ENCODE peak calls at places on chromosomes 5 and 9, in seven cellular contexts. Z is heart left ventricle, R is tibial artery, D is heart right ventricle, E is neuronal stem cell, M is psoas muscle, U is endothelial cell of umbilical vein. T is an unnamed sample.

GRCh38 chr9:37899041-37899440 is 4.9 kb downstream of the SLC25A51 start:
- DNase-seq in Z (no peak), M (no peak), U (no peak), E (no peak), D (no peak), R (no peak), T (no peak)

GRCh38 chr9:98572054-98572627 is 136.6 kb downstream of the GABBR2 start:
- DNase-seq in D (no peak), R (no peak), Z (no peak), E (peak; percentile 15), U (no peak), M (no peak), T (no peak)

GRCh38 chr9:89207026-89207425 is 28.4 kb upstream of the SHC3 start:
- DNase-seq in E (no peak), R (no peak), Z (no peak), U (no peak), D (no peak), M (no peak), T (no peak)

GRCh38 chr9:104279535-104280215 is 185.6 kb downstream of the SMC2 start:
- DNase-seq in M (no peak), Z (no peak), R (no peak), U (peak; percentile 37), D (no peak), E (no peak), T (no peak)

GRCh38 chr9:6758418-6759113 is 793 bp downstream of the KDM4C start:
- DNase-seq in R (peak; percentile 49), U (peak; percentile 67), Z (peak; percentile 56), E (peak; percentile 51), D (peak; percentile 33), M (peak; percentile 75), T (peak; percentile 35)

GRCh38 chr9:1046639-1047604 is 3.2 kb upstream of the DMRT2 start:
- DNase-seq in M (no peak), U (no peak), R (no peak), E (no peak), D (no peak), Z (no peak), T (no peak)

GRCh38 chr9:86938780-86939179 is 8.5 kb downstream of the GAS1 start:
- DNase-seq in U (no peak), D (no peak), E (no peak), M (no peak), R (no peak), Z (no peak), T (peak; percentile 9)

GRCh38 chr5:65017636-65018035 is 248.9 kb downstream of the CWC27 start:
- DNase-seq in D (no peak), U (no peak), R (no peak), Z (no peak), E (no peak), M (no peak), T (no peak)

GRCh38 chr5:168530751-168531150 is 1.6 kb downstream of the FBLL1 start:
- DNase-seq in Z (no peak), D (no peak), R (no peak), U (no peak), E (no peak), M (no peak), T (no peak)

GRCh38 chr5:134840811-134841210 is 5.0 kb upstream of the C5orf24 start:
- DNase-seq in M (no peak), E (no peak), U (no peak), D (no peak), Z (no peak), R (no peak), T (no peak)

GRCh38 chr9:37800631-37801286 is at the start of gene DCAF10:
- DNase-seq in U (peak; percentile 86), R (peak; percentile 79), Z (peak; percentile 88), M (peak; percentile 93), E (peak; percentile 87), D (peak; percentile 88), T (peak; percentile 92)

GRCh38 chr9:16030513-16031185 is 477.8 kb downstream of the CCDC171 start:
- DNase-seq in M (no peak), E (no peak), R (no peak), U (peak; percentile 5), Z (no peak), D (no peak), T (no peak)

GRCh38 chr9:87662808-87663528 is 63.0 kb upstream of the CTSL start:
- DNase-seq in E (peak; percentile 49), R (peak; percentile 52), U (peak; percentile 74), Z (peak; percentile 67), D (peak; percentile 84), M (peak; percentile 85), T (peak; percentile 85)

GRCh38 chr5:128838631-128839030 is 126.7 kb upstream of the SLC27A6 start:
- DNase-seq in M (no peak), U (no peak), E (no peak), D (no peak), Z (no peak), R (no peak), T (no peak)

GRCh38 chr5:93154551-93154950 is 426.5 kb downstream of the NR2F1-AS1 start:
- DNase-seq in D (no peak), M (no peak), R (no peak), U (no peak), E (no peak), Z (no peak), T (no peak)

GRCh38 chr5:143063175-143063970 is 293.2 kb downstream of the ARHGAP26 start:
- DNase-seq in D (peak; percentile 69), M (peak; percentile 79), U (no peak), Z (peak; percentile 82), R (peak; percentile 83), E (no peak), T (peak; percentile 33)

GRCh38 chr9:95018099-95018927 is 291.8 kb downstream of the AOPEP start:
- DNase-seq in Z (peak; percentile 74), E (no peak), M (peak; percentile 72), D (peak; percentile 54), U (peak; percentile 81), R (no peak), T (no peak)

GRCh38 chr5:83914199-83914598 is 193.5 kb upstream of the HAPLN1 start:
- DNase-seq in E (no peak), M (no peak), D (no peak), Z (no peak), R (no peak), U (peak; percentile 59), T (no peak)

GRCh38 chr5:106094128-106094726 is 1576.5 kb downstream of the EFNA5 start:
- DNase-seq in E (no peak), Z (no peak), R (no peak), U (peak; percentile 76), D (no peak), M (no peak), T (no peak)

GRCh38 chr9:78973906-78974305 is 597.9 kb upstream of the TLE4 start:
- DNase-seq in Z (no peak), E (no peak), R (no peak), D (no peak), U (no peak), M (no peak), T (no peak)

GRCh38 chr9:84791608-84792007 is 122.1 kb downstream of the NTRK2 start:
- DNase-seq in E (no peak), U (no peak), R (no peak), D (no peak), M (no peak), Z (no peak), T (no peak)

GRCh38 chr5:83564069-83564749 is 92.7 kb downstream of the VCAN start:
- DNase-seq in U (peak; percentile 81), E (peak; percentile 21), Z (no peak), D (no peak), M (no peak), R (no peak), T (no peak)

GRCh38 chr9:17589771-17590170 is 10.9 kb downstream of the SH3GL2 start:
- DNase-seq in U (no peak), E (no peak), R (no peak), Z (no peak), D (no peak), M (no peak), T (no peak)

GRCh38 chr5:33736510-33736909 is 155.3 kb downstream of the ADAMTS12 start:
- DNase-seq in M (no peak), D (no peak), E (no peak), Z (no peak), R (no peak), U (no peak), T (no peak)

DNA sequence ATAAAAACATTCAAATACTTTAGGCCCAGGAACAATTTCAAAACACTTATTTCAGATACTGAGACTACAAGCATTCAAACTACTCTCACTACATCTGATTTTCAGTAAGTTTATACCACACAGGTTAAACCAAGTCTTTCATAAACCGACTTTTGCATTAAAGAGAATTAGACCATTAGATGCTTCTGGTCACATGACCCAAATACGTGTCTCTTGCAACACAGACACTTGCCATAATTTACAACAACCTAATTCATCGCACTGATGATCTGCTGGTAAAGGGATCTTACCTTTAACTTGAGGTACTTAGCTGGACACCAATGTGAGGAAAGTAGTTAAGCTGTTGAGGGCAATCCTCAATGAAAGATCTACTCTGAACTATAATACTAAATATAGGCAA is 3.2 kb downstream of the HNRNPH1 start:
- DNase-seq in Z (no peak), R (peak; percentile 7), D (no peak), M (no peak), U (no peak), E (no peak), T (no peak)
- H3K36me3 ChIP-seq in Z (peaks cover 55% of the 10 kb centered on the region), R (peaks cover 65% of the 10 kb centered on the region), D (peaks cover 3% of the 10 kb centered on the region), M (peaks cover 73% of the 10 kb centered on the region), U (peaks cover 54% of the 10 kb centered on the region), E (peaks cover 74% of the 10 kb centered on the region), T (peaks cover 35% of the 10 kb centered on the region)

GRCh38 chr5:1098986-1099597 is 12.8 kb downstream of the SLC12A7 start:
- DNase-seq in Z (no peak), M (no peak), D (no peak), U (no peak), R (no peak), E (no peak), T (no peak)
- H3K4me1 ChIP-seq in Z (peaks cover 50% of the 10 kb centered on the region), M (peaks cover 17% of the 10 kb centered on the region), D (peaks cover 69% of the 10 kb centered on the region), U (peaks cover 5% of the 10 kb centered on the region), R (peaks cover 11% of the 10 kb centered on the region), E (peaks cover 73% of the 10 kb centered on the region), T (peaks cover 35% of the 10 kb centered on the region)

DNA sequence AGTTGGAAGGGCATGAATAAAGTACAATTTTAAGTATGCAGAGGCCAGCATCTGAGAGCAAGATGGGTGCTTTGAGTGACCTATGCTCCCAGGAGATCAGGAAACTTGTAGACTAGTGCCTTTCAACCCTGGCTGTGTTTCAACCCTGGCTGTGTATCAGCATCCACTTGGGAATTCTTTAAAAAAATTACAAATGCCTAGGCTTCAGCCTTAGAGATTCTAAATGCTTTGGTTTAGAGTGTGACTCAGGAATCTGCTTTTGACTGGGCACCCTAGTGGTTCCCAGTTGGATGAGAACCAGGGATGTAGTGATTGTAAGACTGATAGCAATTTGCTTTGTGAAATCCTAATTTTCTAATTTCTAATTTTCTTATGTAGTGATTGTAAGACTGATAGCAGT is 65.6 kb downstream of the RALGPS1 start:
- DNase-seq in U (no peak), R (no peak), E (no peak), M (no peak), D (no peak), Z (no peak), T (no peak)
- H3K27ac ChIP-seq in U (no peak overlapping the region), R (no peak overlapping the region), E (no peak overlapping the region), M (no peak overlapping the region), D (no peak overlapping the region), Z (no peak overlapping the region), T (no peak overlapping the region)

DNA sequence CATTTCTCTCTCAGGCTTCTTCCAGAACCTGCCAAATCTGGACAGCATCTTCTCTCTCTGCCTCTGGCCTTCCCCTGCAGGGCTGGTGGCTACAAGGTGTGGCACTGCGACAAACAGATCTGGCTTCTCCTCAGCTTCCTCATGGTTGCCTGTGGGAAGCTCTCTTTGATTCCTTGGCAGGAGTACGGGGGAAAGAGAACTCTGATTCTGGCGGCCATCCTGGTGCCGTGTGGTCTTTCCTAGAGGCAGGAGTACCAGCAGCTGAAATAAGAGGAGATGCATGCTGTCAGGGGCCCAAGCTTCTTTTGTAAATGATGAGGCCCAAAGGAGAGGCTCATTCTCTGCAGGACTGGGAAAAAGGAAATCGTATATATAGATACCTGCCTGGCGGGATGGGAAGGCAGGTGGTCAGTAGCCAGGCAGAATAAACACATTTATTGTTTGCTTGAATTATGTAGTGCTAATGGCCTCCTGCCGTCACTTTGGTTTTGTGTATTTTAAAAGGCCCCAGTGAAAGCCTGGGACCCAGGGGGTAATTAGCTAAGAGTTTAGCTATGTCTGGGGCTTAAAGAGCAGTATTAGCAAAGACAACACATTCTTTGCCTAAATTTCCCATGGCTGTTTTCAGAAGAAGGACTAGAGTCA is at the start of gene CER1:
- DNase-seq in R (no peak), M (no peak), E (peak; percentile 61), Z (no peak), U (no peak), D (no peak), T (no peak)
- H3K36me3 ChIP-seq in R (no peaks in the 10 kb centered on the region), M (no peaks in the 10 kb centered on the region), E (no peaks in the 10 kb centered on the region), Z (no peaks in the 10 kb centered on the region), U (no peaks in the 10 kb centered on the region), D (no peaks in the 10 kb centered on the region), T (no peaks in the 10 kb centered on the region)

T was measured in lung.